ENCODE peak calls at places on chromosomes 12 and 14, in seven cellular contexts. One of them, this sample, is unnamed.

GRCh38 chr14:77195766-77196165 is 14.2 kb downstream of the TMEM63C start:
- DNase-seq in EL: no peak
- DNase-seq in pulmonary artery endothelial cell: no peak
- DNase-seq in NCI-H460: no peak
- DNase-seq in NCI-H187 treated with DMSO at 0.1 percent for 48 hours: no peak
- DNase-seq in HFF-Myc: no peak
- DNase-seq in NCI-H1436: no peak
- DNase-seq in this sample: no peak

GRCh38 chr12:31245822-31246469 is 80.0 kb downstream of the SINHCAF start:
- DNase-seq in HFF-Myc: no peak
- DNase-seq in pulmonary artery endothelial cell: no peak
- DNase-seq in NCI-H460: no peak
- DNase-seq in NCI-H187 treated with DMSO at 0.1 percent for 48 hours: no peak
- DNase-seq in NCI-H1436: no peak
- DNase-seq in EL: no peak
- DNase-seq in this sample: no peak

GRCh38 chr14:90087433-90087832 is 25.6 kb downstream of the KCNK13 start:
- DNase-seq in HFF-Myc: no peak
- DNase-seq in pulmonary artery endothelial cell: no peak
- DNase-seq in NCI-H460: peak; percentile 11
- DNase-seq in EL: peak; percentile 30
- DNase-seq in NCI-H1436: no peak
- DNase-seq in NCI-H187 treated with DMSO at 0.1 percent for 48 hours: no peak
- DNase-seq in this sample: no peak

GRCh38 chr12:6613776-6614512 is 6.8 kb upstream of the CHD4 start:
- DNase-seq in NCI-H187 treated with DMSO at 0.1 percent for 48 hours: peak; percentile 89
- DNase-seq in EL: peak; percentile 98
- DNase-seq in NCI-H460: peak; percentile 76
- DNase-seq in NCI-H1436: peak; percentile 96
- DNase-seq in pulmonary artery endothelial cell: peak; percentile 74
- DNase-seq in HFF-Myc: peak; percentile 94
- DNase-seq in this sample: no peak

GRCh38 chr12:87274594-87275245 is 754.5 kb downstream of the C12orf50 start:
- DNase-seq in pulmonary artery endothelial cell: no peak
- DNase-seq in NCI-H1436: no peak
- DNase-seq in EL: peak; percentile 1
- DNase-seq in HFF-Myc: no peak
- DNase-seq in NCI-H187 treated with DMSO at 0.1 percent for 48 hours: no peak
- DNase-seq in NCI-H460: peak; percentile 16
- DNase-seq in this sample: no peak

GRCh38 chr12:9273276-9273675 is 65.1 kb upstream of the PZP start:
- DNase-seq in HFF-Myc: peak; percentile 17
- DNase-seq in NCI-H460: no peak
- DNase-seq in NCI-H1436: no peak
- DNase-seq in NCI-H187 treated with DMSO at 0.1 percent for 48 hours: no peak
- DNase-seq in pulmonary artery endothelial cell: no peak
- DNase-seq in EL: peak; percentile 59
- DNase-seq in this sample: no peak

GRCh38 chr12:87311206-87311605 is 718.0 kb downstream of the C12orf50 start:
- DNase-seq in NCI-H1436: no peak
- DNase-seq in EL: no peak
- DNase-seq in NCI-H460: no peak
- DNase-seq in NCI-H187 treated with DMSO at 0.1 percent for 48 hours: no peak
- DNase-seq in pulmonary artery endothelial cell: no peak
- DNase-seq in HFF-Myc: no peak
- DNase-seq in this sample: peak; percentile 32

GRCh38 chr14:95516554-95517209 is at the start of gene SYNE3:
- DNase-seq in NCI-H460: peak; percentile 43
- DNase-seq in HFF-Myc: no peak
- DNase-seq in NCI-H1436: peak; percentile 26
- DNase-seq in NCI-H187 treated with DMSO at 0.1 percent for 48 hours: no peak
- DNase-seq in EL: peak; percentile 56
- DNase-seq in pulmonary artery endothelial cell: no peak
- DNase-seq in this sample: no peak

GRCh38 chr14:105392161-105393090 is 5.9 kb upstream of the TEX22 start:
- DNase-seq in pulmonary artery endothelial cell: no peak
- DNase-seq in EL: no peak
- DNase-seq in HFF-Myc: no peak
- DNase-seq in NCI-H460: no peak
- DNase-seq in NCI-H1436: no peak
- DNase-seq in NCI-H187 treated with DMSO at 0.1 percent for 48 hours: no peak
- DNase-seq in this sample: no peak

GRCh38 chr12:5439333-5439732 is 7.4 kb downstream of the NTF3 start:
- DNase-seq in EL: peak; percentile 33
- DNase-seq in pulmonary artery endothelial cell: no peak
- DNase-seq in NCI-H1436: no peak
- DNase-seq in NCI-H460: no peak
- DNase-seq in NCI-H187 treated with DMSO at 0.1 percent for 48 hours: no peak
- DNase-seq in HFF-Myc: peak; percentile 66
- DNase-seq in this sample: no peak

GRCh38 chr12:117038919-117039318 is 60.3 kb downstream of the TESC start:
- DNase-seq in NCI-H460: no peak
- DNase-seq in NCI-H187 treated with DMSO at 0.1 percent for 48 hours: no peak
- DNase-seq in pulmonary artery endothelial cell: no peak
- DNase-seq in EL: no peak
- DNase-seq in HFF-Myc: no peak
- DNase-seq in NCI-H1436: no peak
- DNase-seq in this sample: no peak

GRCh38 chr12:77697126-77697525 is 133.6 kb upstream of the NAV3 start:
- DNase-seq in pulmonary artery endothelial cell: no peak
- DNase-seq in NCI-H1436: no peak
- DNase-seq in EL: no peak
- DNase-seq in HFF-Myc: no peak
- DNase-seq in NCI-H460: no peak
- DNase-seq in NCI-H187 treated with DMSO at 0.1 percent for 48 hours: no peak
- DNase-seq in this sample: no peak

GRCh38 chr14:68932219-68932618 is 46.9 kb downstream of the ACTN1 start:
- DNase-seq in NCI-H1436: no peak
- DNase-seq in NCI-H187 treated with DMSO at 0.1 percent for 48 hours: no peak
- DNase-seq in pulmonary artery endothelial cell: no peak
- DNase-seq in EL: no peak
- DNase-seq in NCI-H460: no peak
- DNase-seq in HFF-Myc: no peak
- DNase-seq in this sample: no peak

GRCh38 chr12:67939611-67940010 is 49.6 kb upstream of the IFNG-AS1 start:
- DNase-seq in EL: no peak
- DNase-seq in HFF-Myc: no peak
- DNase-seq in NCI-H187 treated with DMSO at 0.1 percent for 48 hours: no peak
- DNase-seq in pulmonary artery endothelial cell: no peak
- DNase-seq in NCI-H1436: no peak
- DNase-seq in NCI-H460: no peak
- DNase-seq in this sample: no peak

This sample was measured in SK-N-MC.